ENCODE peak calls at places on chromosome 11, in five cellular contexts. One of them, this sample, is unnamed.

GRCh38 chr11:131511794-131512193 is 141.4 kb downstream of the NTM start:
- DNase-seq in cardiac muscle cell: peak
- DNase-seq in cardiac fibroblast: peak
- DNase-seq in tibial nerve: peak
- DNase-seq in choroid plexus epithelial cell: peak
- DNase-seq in this sample: no peak

GRCh38 chr11:132858203-132858602 is 674.1 kb downstream of the OPCML start:
- DNase-seq in cardiac muscle cell: peak
- DNase-seq in cardiac fibroblast: peak
- DNase-seq in tibial nerve: no peak
- DNase-seq in choroid plexus epithelial cell: peak
- DNase-seq in this sample: no peak

GRCh38 chr11:19962795-19963163 is 197.5 kb downstream of the DBX1 start:
- DNase-seq in cardiac muscle cell: no peak
- DNase-seq in cardiac fibroblast: peak
- DNase-seq in tibial nerve: no peak
- DNase-seq in choroid plexus epithelial cell: peak
- DNase-seq in this sample: no peak

GRCh38 chr11:72630104-72630852 is 43.9 kb downstream of the PDE2A start:
- DNase-seq in cardiac muscle cell: no peak
- DNase-seq in cardiac fibroblast: no peak
- DNase-seq in tibial nerve: no peak
- DNase-seq in choroid plexus epithelial cell: peak
- DNase-seq in this sample: no peak

GRCh38 chr11:86043765-86044534 is 24.9 kb downstream of the PICALM start:
- DNase-seq in cardiac muscle cell: no peak
- DNase-seq in cardiac fibroblast: no peak
- DNase-seq in tibial nerve: no peak
- DNase-seq in choroid plexus epithelial cell: no peak
- DNase-seq in this sample: no peak

GRCh38 chr11:92376146-92376599 is 151.6 kb downstream of the FAT3 start:
- DNase-seq in cardiac muscle cell: no peak
- DNase-seq in cardiac fibroblast: no peak
- DNase-seq in tibial nerve: no peak
- DNase-seq in choroid plexus epithelial cell: peak
- DNase-seq in this sample: no peak

GRCh38 chr11:132792341-132793140 is 739.8 kb downstream of the OPCML start:
- DNase-seq in cardiac muscle cell: peak
- DNase-seq in cardiac fibroblast: no peak
- DNase-seq in tibial nerve: no peak
- DNase-seq in choroid plexus epithelial cell: no peak
- DNase-seq in this sample: no peak

GRCh38 chr11:91761406-91762027 is 463.1 kb upstream of the FAT3 start:
- DNase-seq in cardiac muscle cell: no peak
- DNase-seq in cardiac fibroblast: no peak
- DNase-seq in tibial nerve: no peak
- DNase-seq in choroid plexus epithelial cell: no peak
- DNase-seq in this sample: no peak

GRCh38 chr11:58024601-58025091 is 965 bp downstream of the OR9Q1 start:
- DNase-seq in cardiac muscle cell: peak
- DNase-seq in cardiac fibroblast: peak
- DNase-seq in tibial nerve: peak
- DNase-seq in choroid plexus epithelial cell: no peak
- DNase-seq in this sample: no peak

GRCh38 chr11:2999464-2999998 is 7.4 kb upstream of the NAP1L4 start:
- DNase-seq in cardiac muscle cell: no peak
- DNase-seq in cardiac fibroblast: no peak
- DNase-seq in tibial nerve: no peak
- DNase-seq in choroid plexus epithelial cell: no peak
- DNase-seq in this sample: no peak

GRCh38 chr11:36278531-36279245 is 10.5 kb downstream of the COMMD9 start:
- DNase-seq in cardiac muscle cell: peak
- DNase-seq in cardiac fibroblast: no peak
- DNase-seq in tibial nerve: no peak
- DNase-seq in choroid plexus epithelial cell: peak
- DNase-seq in this sample: no peak
- TF ChIP-seq CTCF in cardiac muscle cell: no peak
- TF ChIP-seq CTCF in cardiac fibroblast: no peak
- TF ChIP-seq CTCF in tibial nerve: no peak
- TF ChIP-seq CTCF in choroid plexus epithelial cell: peak
- TF ChIP-seq CTCF in this sample: no peak

DNA sequence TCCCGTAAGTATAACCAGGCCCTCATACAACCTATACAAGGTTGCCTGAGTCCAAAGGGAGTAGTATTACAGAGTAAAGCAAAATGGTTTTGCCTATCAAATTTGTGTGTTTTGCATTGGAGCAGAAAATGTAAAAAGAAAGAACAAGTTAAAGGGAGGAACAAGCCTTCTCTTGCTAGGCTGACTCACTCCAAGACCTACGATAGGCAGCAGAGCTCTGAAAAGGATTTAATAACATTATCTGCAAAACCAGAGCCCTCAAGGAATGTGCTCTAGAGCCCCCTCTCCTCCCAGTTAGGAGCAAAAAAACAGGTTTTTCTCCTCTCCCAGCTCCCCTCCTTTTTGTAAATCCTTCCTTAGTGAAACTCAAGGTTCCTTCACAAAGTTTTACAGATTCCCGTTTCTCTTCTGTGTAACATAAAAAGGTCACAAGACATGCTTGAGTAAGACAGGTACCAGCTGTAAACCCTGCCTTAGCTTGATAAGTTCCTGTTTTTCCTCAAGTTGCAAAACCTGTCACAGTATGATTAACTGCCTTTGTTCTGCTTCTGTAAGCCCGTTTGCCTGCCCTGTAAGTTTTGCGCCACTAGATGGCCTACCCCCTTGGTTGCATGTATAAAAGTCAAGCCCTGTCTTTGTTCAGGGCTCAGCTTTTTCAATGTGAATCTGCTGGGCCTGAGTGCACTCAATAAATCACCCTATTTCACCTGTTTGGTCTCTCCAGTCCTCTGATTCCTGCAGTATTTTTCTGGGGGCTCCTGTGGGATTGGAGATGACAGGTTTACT is 498.2 kb downstream of the KCNA4 start:
- DNase-seq in cardiac muscle cell: no peak
- DNase-seq in cardiac fibroblast: peak
- DNase-seq in tibial nerve: no peak
- DNase-seq in choroid plexus epithelial cell: peak
- DNase-seq in this sample: no peak
- TF ChIP-seq CTCF in cardiac muscle cell: peak
- TF ChIP-seq CTCF in cardiac fibroblast: peak
- TF ChIP-seq CTCF in tibial nerve: no peak
- TF ChIP-seq CTCF in choroid plexus epithelial cell: peak
- TF ChIP-seq CTCF in this sample: no peak

DNA sequence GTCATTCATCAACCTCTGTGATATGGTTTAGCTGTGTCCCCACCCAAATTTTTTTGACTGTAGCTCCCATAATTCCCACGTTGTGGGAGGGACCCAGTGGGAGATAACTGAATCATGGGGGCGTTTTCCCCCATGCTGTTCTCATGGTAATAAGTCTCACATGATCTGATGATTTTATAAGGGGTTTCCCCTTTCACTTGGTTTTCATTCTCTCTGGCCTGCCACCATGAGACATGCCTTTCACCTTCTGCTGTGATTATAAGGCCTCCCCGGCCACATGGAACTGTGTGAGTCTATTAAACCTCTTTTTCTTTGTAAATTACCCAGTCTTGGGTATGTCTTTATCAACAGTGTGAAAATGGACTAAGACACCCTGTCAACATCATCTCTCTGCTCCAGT is 8.8 kb downstream of the CENATAC start:
- DNase-seq in cardiac muscle cell: no peak
- DNase-seq in cardiac fibroblast: no peak
- DNase-seq in tibial nerve: no peak
- DNase-seq in choroid plexus epithelial cell: no peak
- DNase-seq in this sample: no peak
- TF ChIP-seq CTCF in cardiac muscle cell: no peak
- TF ChIP-seq CTCF in cardiac fibroblast: no peak
- TF ChIP-seq CTCF in tibial nerve: no peak
- TF ChIP-seq CTCF in choroid plexus epithelial cell: no peak
- TF ChIP-seq CTCF in this sample: no peak

GRCh38 chr11:65890324-65891179 is at the start of gene CCDC85B:
- DNase-seq in cardiac muscle cell: peak
- DNase-seq in cardiac fibroblast: peak
- DNase-seq in tibial nerve: peak
- DNase-seq in choroid plexus epithelial cell: peak
- DNase-seq in this sample: peak

GRCh38 chr11:65894034-65894591 is 3.6 kb downstream of the CCDC85B start:
- DNase-seq in cardiac muscle cell: no peak
- DNase-seq in cardiac fibroblast: no peak
- DNase-seq in tibial nerve: no peak
- DNase-seq in choroid plexus epithelial cell: no peak
- DNase-seq in this sample: no peak

GRCh38 chr11:65888163-65888814 is at the start of gene FIBP:
- DNase-seq in cardiac muscle cell: peak
- DNase-seq in cardiac fibroblast: peak
- DNase-seq in tibial nerve: peak
- DNase-seq in choroid plexus epithelial cell: peak
- DNase-seq in this sample: peak

GRCh38 chr11:65892661-65893317 is 2.3 kb downstream of the CCDC85B start:
- DNase-seq in cardiac muscle cell: no peak
- DNase-seq in cardiac fibroblast: no peak
- DNase-seq in tibial nerve: no peak
- DNase-seq in choroid plexus epithelial cell: no peak
- DNase-seq in this sample: no peak

GRCh38 chr11:65891180-65892136 is 985 bp downstream of the CCDC85B start:
- DNase-seq in cardiac muscle cell: peak
- DNase-seq in cardiac fibroblast: peak
- DNase-seq in tibial nerve: no peak
- DNase-seq in choroid plexus epithelial cell: no peak
- DNase-seq in this sample: no peak
- TF ChIP-seq CTCF in cardiac muscle cell: peak
- TF ChIP-seq CTCF in cardiac fibroblast: peak
- TF ChIP-seq CTCF in tibial nerve: no peak
- TF ChIP-seq CTCF in choroid plexus epithelial cell: peak
- TF ChIP-seq CTCF in this sample: peak

DNA sequence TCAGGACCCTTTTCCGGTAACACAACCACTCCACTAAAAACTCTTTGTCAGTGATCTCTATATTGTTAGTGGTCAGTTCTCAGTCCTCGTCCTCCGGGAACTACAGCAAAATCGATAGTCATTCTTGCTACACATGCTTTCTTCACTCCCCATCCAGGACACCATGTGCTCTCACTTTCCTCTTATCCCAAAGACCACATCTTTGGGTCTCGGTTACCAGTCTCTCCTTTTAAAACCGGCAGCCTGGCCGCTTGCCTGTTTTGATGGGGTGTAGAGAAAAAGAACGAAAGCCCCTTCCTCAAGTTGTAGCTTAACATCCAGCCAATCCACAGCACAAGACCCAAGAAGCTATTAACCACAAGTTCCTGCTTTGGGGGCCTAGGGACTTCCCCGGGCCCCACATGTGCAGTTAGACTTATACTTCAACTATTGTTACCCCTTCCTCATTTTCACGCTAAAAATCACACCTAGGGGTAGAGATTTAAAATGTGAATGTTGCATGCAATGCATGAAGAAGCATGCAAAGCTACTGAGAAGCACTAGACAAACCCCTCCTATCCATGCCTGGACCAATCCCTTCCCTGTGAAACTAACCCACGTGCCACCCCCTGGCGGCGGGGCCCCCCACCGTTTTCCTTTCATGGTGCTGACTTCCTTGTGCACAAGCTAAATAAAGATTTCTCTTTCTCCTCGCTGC is 1.5 kb upstream of the TOLLIP start:
- DNase-seq in cardiac muscle cell: no peak
- DNase-seq in cardiac fibroblast: no peak
- DNase-seq in tibial nerve: no peak
- DNase-seq in choroid plexus epithelial cell: no peak
- DNase-seq in this sample: no peak
- TF ChIP-seq CTCF in cardiac muscle cell: no peak
- TF ChIP-seq CTCF in cardiac fibroblast: no peak
- TF ChIP-seq CTCF in tibial nerve: no peak
- TF ChIP-seq CTCF in choroid plexus epithelial cell: no peak
- TF ChIP-seq CTCF in this sample: no peak

GRCh38 chr11:74683279-74683871 is 47.9 kb downstream of the CHRDL2 start:
- DNase-seq in cardiac muscle cell: no peak
- DNase-seq in cardiac fibroblast: peak
- DNase-seq in tibial nerve: no peak
- DNase-seq in choroid plexus epithelial cell: no peak
- DNase-seq in this sample: no peak
- TF ChIP-seq CTCF in cardiac muscle cell: peak
- TF ChIP-seq CTCF in cardiac fibroblast: peak
- TF ChIP-seq CTCF in tibial nerve: peak
- TF ChIP-seq CTCF in choroid plexus epithelial cell: peak
- TF ChIP-seq CTCF in this sample: no peak